ENCODE peak calls at places on chromosomes 7 and 10, in four cellular contexts. One of them, this sample, is unnamed.

GRCh38 chr10:47095211-47095610 is 184.0 kb downstream of the PTPN20 start:
- DNase-seq in foreskin keratinocyte: no peak
- DNase-seq in testis: no peak
- DNase-seq in A549: no peak
- DNase-seq in this sample: no peak

GRCh38 chr7:77328669-77329068 is 87.5 kb downstream of the GSAP start:
- DNase-seq in testis: no peak
- DNase-seq in A549: no peak
- DNase-seq in foreskin keratinocyte: no peak
- DNase-seq in this sample: no peak

GRCh38 chr10:128102480-128103228 is 23.6 kb downstream of the MKI67 start:
- DNase-seq in testis: no peak
- DNase-seq in foreskin keratinocyte: no peak
- DNase-seq in A549: no peak
- DNase-seq in this sample: no peak

GRCh38 chr10:82150123-82150900 is 275.3 kb downstream of the NRG3 start:
- DNase-seq in testis: peak
- DNase-seq in A549: peak
- DNase-seq in foreskin keratinocyte: no peak
- DNase-seq in this sample: no peak

GRCh38 chr7:30183712-30184372 is 49.1 kb downstream of the MTURN start:
- DNase-seq in foreskin keratinocyte: no peak
- DNase-seq in A549: no peak
- DNase-seq in testis: no peak
- DNase-seq in this sample: no peak

GRCh38 chr7:108278776-108279175 is 148.6 kb upstream of the LAMB4 start:
- DNase-seq in testis: no peak
- DNase-seq in A549: no peak
- DNase-seq in foreskin keratinocyte: no peak
- DNase-seq in this sample: no peak

GRCh38 chr7:668139-668871 is 58.2 kb upstream of the DNAAF5 start:
- DNase-seq in A549: no peak
- DNase-seq in foreskin keratinocyte: no peak
- DNase-seq in testis: peak
- DNase-seq in this sample: no peak

GRCh38 chr10:78255796-78256638 is 222.4 kb downstream of the RPS24 start:
- DNase-seq in foreskin keratinocyte: peak
- DNase-seq in testis: peak
- DNase-seq in A549: peak
- DNase-seq in this sample: peak

GRCh38 chr10:132311338-132311939 is 3.7 kb upstream of the STK32C start:
- DNase-seq in foreskin keratinocyte: no peak
- DNase-seq in A549: peak
- DNase-seq in testis: no peak
- DNase-seq in this sample: no peak

GRCh38 chr10:100504101-100504500 is 15.6 kb downstream of the SEC31B start:
- DNase-seq in foreskin keratinocyte: no peak
- DNase-seq in A549: no peak
- DNase-seq in testis: no peak
- DNase-seq in this sample: no peak

GRCh38 chr7:155270876-155271275 is 26.8 kb upstream of the INSIG1 start:
- DNase-seq in A549: no peak
- DNase-seq in foreskin keratinocyte: no peak
- DNase-seq in testis: no peak
- DNase-seq in this sample: no peak

GRCh38 chr7:118186491-118186890 is 2.5 kb downstream of the LSM8 start:
- DNase-seq in A549: no peak
- DNase-seq in testis: no peak
- DNase-seq in foreskin keratinocyte: no peak
- DNase-seq in this sample: no peak

GRCh38 chr7:27897441-27897847 is 157.5 kb downstream of the TAX1BP1 start:
- DNase-seq in foreskin keratinocyte: no peak
- DNase-seq in testis: no peak
- DNase-seq in A549: no peak
- DNase-seq in this sample: no peak

GRCh38 chr7:90825779-90826178 is 229.7 kb downstream of the CDK14 start:
- DNase-seq in foreskin keratinocyte: no peak
- DNase-seq in A549: no peak
- DNase-seq in testis: no peak
- DNase-seq in this sample: no peak

GRCh38 chr7:129299889-129300288 is 75.1 kb downstream of the AHCYL2 start:
- DNase-seq in testis: no peak
- DNase-seq in A549: no peak
- DNase-seq in foreskin keratinocyte: no peak
- DNase-seq in this sample: no peak

GRCh38 chr10:21518629-21519321 is 6.7 kb downstream of the SKIDA1 start:
- DNase-seq in testis: peak
- DNase-seq in foreskin keratinocyte: peak
- DNase-seq in A549: peak
- DNase-seq in this sample: no peak
- H3K27ac ChIP-seq in testis: peak
- H3K27ac ChIP-seq in foreskin keratinocyte: peak
- H3K27ac ChIP-seq in A549: peak
- H3K27ac ChIP-seq in this sample: no peak

DNA sequence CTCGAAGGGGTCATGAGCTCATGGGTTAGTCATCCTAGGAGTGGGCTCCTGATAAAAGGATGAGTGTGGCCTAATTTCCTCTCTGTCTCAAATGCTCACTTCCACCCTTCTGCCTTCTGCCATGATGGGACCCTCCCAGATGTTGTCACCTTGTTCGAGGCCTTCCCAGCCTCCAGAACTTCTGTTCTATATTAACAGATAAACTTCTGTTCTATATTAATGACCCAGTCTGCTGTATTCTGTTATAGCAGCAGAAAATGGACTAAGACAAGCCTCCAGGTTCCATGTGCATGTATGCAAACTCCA is 583.2 kb downstream of the GLRX3 start:
- DNase-seq in foreskin keratinocyte: no peak
- DNase-seq in A549: no peak
- DNase-seq in testis: no peak
- DNase-seq in this sample: no peak
- H3K27ac ChIP-seq in foreskin keratinocyte: no peak
- H3K27ac ChIP-seq in A549: no peak
- H3K27ac ChIP-seq in testis: no peak
- H3K27ac ChIP-seq in this sample: no peak

GRCh38 chr10:28250358-28250757 is 52.5 kb downstream of the MPP7 start:
- DNase-seq in testis: no peak
- DNase-seq in foreskin keratinocyte: no peak
- DNase-seq in A549: no peak
- DNase-seq in this sample: no peak

GRCh38 chr10:28254290-28254985 is 48.4 kb downstream of the MPP7 start:
- DNase-seq in testis: no peak
- DNase-seq in foreskin keratinocyte: peak
- DNase-seq in A549: no peak
- DNase-seq in this sample: peak

GRCh38 chr10:28250782-28251181 is 52.1 kb downstream of the MPP7 start:
- DNase-seq in testis: no peak
- DNase-seq in foreskin keratinocyte: peak
- DNase-seq in A549: peak
- DNase-seq in this sample: peak

GRCh38 chr10:28256776-28257175 is 46.1 kb downstream of the MPP7 start:
- DNase-seq in testis: no peak
- DNase-seq in foreskin keratinocyte: peak
- DNase-seq in A549: no peak
- DNase-seq in this sample: peak

GRCh38 chr10:28253174-28253783 is 49.6 kb downstream of the MPP7 start:
- DNase-seq in A549: no peak
- DNase-seq in testis: no peak
- DNase-seq in foreskin keratinocyte: no peak
- DNase-seq in this sample: no peak
- H3K27ac ChIP-seq in A549: no peak
- H3K27ac ChIP-seq in testis: no peak
- H3K27ac ChIP-seq in foreskin keratinocyte: no peak
- H3K27ac ChIP-seq in this sample: peak

GRCh38 chr10:112307631-112308502 is 24.7 kb downstream of the TECTB start:
- DNase-seq in A549: peak
- DNase-seq in foreskin keratinocyte: peak
- DNase-seq in testis: peak
- DNase-seq in this sample: peak
- H3K27ac ChIP-seq in A549: no peak
- H3K27ac ChIP-seq in foreskin keratinocyte: no peak
- H3K27ac ChIP-seq in testis: no peak
- H3K27ac ChIP-seq in this sample: no peak

DNA sequence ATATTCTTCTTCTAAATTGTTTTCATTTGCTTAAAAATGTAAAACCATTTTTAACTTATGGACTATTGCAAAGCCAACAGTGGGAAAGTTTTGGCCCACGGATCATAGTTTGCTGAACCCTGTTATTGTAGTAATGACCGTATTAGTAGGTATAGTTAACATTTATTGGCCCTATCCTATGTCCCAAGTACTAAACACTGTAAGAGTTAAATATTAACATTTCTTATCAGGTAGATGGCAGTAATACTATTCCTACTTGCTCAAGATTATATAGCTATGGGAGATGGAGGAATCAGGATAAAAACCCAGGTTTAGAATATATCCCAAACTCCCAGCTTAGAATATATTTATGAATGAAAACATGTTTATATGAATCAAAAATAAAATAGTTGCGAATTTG is 993.2 kb downstream of the SORCS3 start:
- DNase-seq in foreskin keratinocyte: no peak
- DNase-seq in A549: no peak
- DNase-seq in testis: no peak
- DNase-seq in this sample: no peak
- H3K27ac ChIP-seq in foreskin keratinocyte: no peak
- H3K27ac ChIP-seq in A549: no peak
- H3K27ac ChIP-seq in testis: no peak
- H3K27ac ChIP-seq in this sample: no peak

GRCh38 chr10:31912898-31913847 is 15.5 kb downstream of the ARHGAP12 start:
- DNase-seq in foreskin keratinocyte: peak
- DNase-seq in testis: no peak
- DNase-seq in A549: no peak
- DNase-seq in this sample: no peak
- H3K27ac ChIP-seq in foreskin keratinocyte: no peak
- H3K27ac ChIP-seq in testis: no peak
- H3K27ac ChIP-seq in A549: peak
- H3K27ac ChIP-seq in this sample: no peak

GRCh38 chr7:40829201-40829600 is 694.4 kb downstream of the SUGCT start:
- DNase-seq in foreskin keratinocyte: no peak
- DNase-seq in testis: no peak
- DNase-seq in A549: no peak
- DNase-seq in this sample: no peak

GRCh38 chr7:40827217-40828085 is 692.6 kb downstream of the SUGCT start:
- DNase-seq in A549: no peak
- DNase-seq in testis: peak
- DNase-seq in foreskin keratinocyte: peak
- DNase-seq in this sample: peak

GRCh38 chr7:40828686-40829085 is 693.9 kb downstream of the SUGCT start:
- DNase-seq in A549: no peak
- DNase-seq in foreskin keratinocyte: no peak
- DNase-seq in testis: no peak
- DNase-seq in this sample: no peak

GRCh38 chr7:40824461-40824860 is 689.7 kb downstream of the SUGCT start:
- DNase-seq in foreskin keratinocyte: peak
- DNase-seq in testis: no peak
- DNase-seq in A549: no peak
- DNase-seq in this sample: no peak

DNA sequence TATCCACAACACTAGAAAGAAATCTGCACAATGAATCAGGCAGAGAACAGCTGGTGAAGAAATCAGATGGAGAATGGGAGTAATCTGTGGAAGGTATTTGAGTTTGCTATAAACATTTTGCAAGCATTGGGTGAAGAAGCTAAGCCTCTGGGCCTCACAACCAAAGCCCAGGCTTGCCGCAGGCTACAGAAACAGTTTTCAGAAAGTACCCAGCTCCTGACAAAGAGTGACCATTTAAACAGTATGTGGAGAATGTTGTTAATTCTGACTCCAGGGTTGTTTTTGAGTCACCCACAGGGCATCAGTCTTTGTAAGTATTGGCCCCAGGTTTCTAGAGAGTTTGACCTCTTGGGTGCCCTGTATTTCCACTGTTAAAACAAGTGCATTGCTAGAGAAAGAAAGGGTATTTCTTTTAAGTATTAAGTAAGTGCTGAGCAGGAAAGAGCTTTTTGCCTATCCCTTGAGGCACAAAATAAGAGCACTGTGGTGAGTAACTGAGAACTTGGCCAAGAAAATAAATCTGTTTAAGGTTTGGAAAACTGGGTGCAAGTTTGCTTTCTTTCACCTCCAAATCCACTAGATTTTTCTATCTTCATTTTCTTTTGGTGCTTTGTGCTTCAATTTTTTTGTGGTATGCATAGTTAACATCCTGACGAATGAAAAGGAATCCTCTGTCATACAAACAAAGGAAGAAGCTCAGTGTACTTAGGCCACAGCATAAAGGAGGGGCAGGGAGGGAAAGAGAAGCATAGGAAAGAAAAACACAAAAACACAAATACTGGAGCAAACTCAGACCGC is 691.8 kb downstream of the SUGCT start:
- DNase-seq in foreskin keratinocyte: peak
- DNase-seq in A549: no peak
- DNase-seq in testis: no peak
- DNase-seq in this sample: no peak
- H3K27ac ChIP-seq in foreskin keratinocyte: peak
- H3K27ac ChIP-seq in A549: no peak
- H3K27ac ChIP-seq in testis: peak
- H3K27ac ChIP-seq in this sample: no peak

GRCh38 chr7:107277331-107277730 is 108.5 kb downstream of the HBP1 start:
- DNase-seq in testis: no peak
- DNase-seq in A549: no peak
- DNase-seq in foreskin keratinocyte: peak
- DNase-seq in this sample: no peak
- H3K27ac ChIP-seq in testis: no peak
- H3K27ac ChIP-seq in A549: no peak
- H3K27ac ChIP-seq in foreskin keratinocyte: no peak
- H3K27ac ChIP-seq in this sample: no peak

GRCh38 chr10:110724116-110724701 is 80.1 kb downstream of the RBM20 start:
- DNase-seq in foreskin keratinocyte: no peak
- DNase-seq in A549: no peak
- DNase-seq in testis: no peak
- DNase-seq in this sample: no peak

GRCh38 chr10:110724937-110725336 is 80.8 kb downstream of the RBM20 start:
- DNase-seq in foreskin keratinocyte: no peak
- DNase-seq in testis: no peak
- DNase-seq in A549: no peak
- DNase-seq in this sample: no peak

GRCh38 chr10:110721406-110722038 is 77.4 kb downstream of the RBM20 start:
- DNase-seq in foreskin keratinocyte: no peak
- DNase-seq in A549: no peak
- DNase-seq in testis: no peak
- DNase-seq in this sample: no peak

GRCh38 chr10:110725809-110726641 is 81.9 kb downstream of the RBM20 start:
- DNase-seq in foreskin keratinocyte: no peak
- DNase-seq in testis: no peak
- DNase-seq in A549: no peak
- DNase-seq in this sample: no peak

GRCh38 chr10:110723224-110723891 is 79.2 kb downstream of the RBM20 start:
- DNase-seq in testis: no peak
- DNase-seq in A549: no peak
- DNase-seq in foreskin keratinocyte: no peak
- DNase-seq in this sample: no peak
- H3K27ac ChIP-seq in testis: no peak
- H3K27ac ChIP-seq in A549: no peak
- H3K27ac ChIP-seq in foreskin keratinocyte: no peak
- H3K27ac ChIP-seq in this sample: no peak